ENCODE peak calls at places on chromosomes 3 and 15, in four cellular contexts. One of them, this sample, is unnamed.
A peak's percentile ranks its signal among the peaks of the same experiment; 100 is the strongest.

GRCh38 chr3:48716982-48717746 is at the start of gene IP6K2:
- DNase-seq in heart right ventricle: peak; percentile 99
- DNase-seq in cardiac fibroblast: peak; percentile 97
- DNase-seq in adrenal gland: peak; percentile 99
- DNase-seq in this sample: peak; percentile 96

GRCh38 chr3:109050591-109051167 is 67.3 kb downstream of the MORC1 start:
- DNase-seq in cardiac fibroblast: peak; percentile 39
- DNase-seq in adrenal gland: peak; percentile 20
- DNase-seq in heart right ventricle: no peak
- DNase-seq in this sample: no peak

GRCh38 chr3:149340310-149340933 is 7.0 kb upstream of the TM4SF18 start:
- DNase-seq in heart right ventricle: no peak
- DNase-seq in adrenal gland: no peak
- DNase-seq in cardiac fibroblast: peak; percentile 82
- DNase-seq in this sample: peak; percentile 25

GRCh38 chr15:51908312-51908711 is 63.3 kb downstream of the LEO1 start:
- DNase-seq in cardiac fibroblast: peak; percentile 40
- DNase-seq in adrenal gland: no peak
- DNase-seq in heart right ventricle: no peak
- DNase-seq in this sample: no peak

GRCh38 chr15:72117698-72118399 is at the start of gene MYO9A:
- DNase-seq in heart right ventricle: peak; percentile 98
- DNase-seq in adrenal gland: peak; percentile 99
- DNase-seq in cardiac fibroblast: peak; percentile 99
- DNase-seq in this sample: peak; percentile 97

GRCh38 chr3:98022978-98023820 is 11.9 kb downstream of the GABRR3 start:
- DNase-seq in adrenal gland: peak; percentile 91
- DNase-seq in cardiac fibroblast: peak; percentile 84
- DNase-seq in heart right ventricle: peak; percentile 88
- DNase-seq in this sample: peak; percentile 63

GRCh38 chr3:31288641-31289100 is 244.1 kb upstream of the STT3B start:
- DNase-seq in heart right ventricle: peak; percentile 13
- DNase-seq in adrenal gland: peak; percentile 76
- DNase-seq in cardiac fibroblast: peak; percentile 66
- DNase-seq in this sample: peak; percentile 25

GRCh38 chr3:4065080-4065479 is 238.1 kb upstream of the SETMAR start:
- DNase-seq in adrenal gland: no peak
- DNase-seq in cardiac fibroblast: no peak
- DNase-seq in heart right ventricle: no peak
- DNase-seq in this sample: no peak

GRCh38 chr3:77081240-77081661 is 41.4 kb downstream of the ROBO2 start:
- DNase-seq in cardiac fibroblast: peak; percentile 4
- DNase-seq in adrenal gland: no peak
- DNase-seq in heart right ventricle: peak; percentile 14
- DNase-seq in this sample: no peak

GRCh38 chr15:68232937-68233336 is 3.4 kb upstream of the CLN6 start:
- DNase-seq in adrenal gland: no peak
- DNase-seq in cardiac fibroblast: no peak
- DNase-seq in heart right ventricle: no peak
- DNase-seq in this sample: no peak

GRCh38 chr3:46845860-46846623 is 17.2 kb downstream of the MYL3 start:
- DNase-seq in adrenal gland: peak; percentile 79
- DNase-seq in cardiac fibroblast: peak; percentile 57
- DNase-seq in heart right ventricle: peak; percentile 68
- DNase-seq in this sample: peak; percentile 82

GRCh38 chr3:57597973-57598351 is 818 bp upstream of the ARF4 start:
- DNase-seq in adrenal gland: peak; percentile 56
- DNase-seq in heart right ventricle: no peak
- DNase-seq in cardiac fibroblast: no peak
- DNase-seq in this sample: no peak

GRCh38 chr15:59491062-59491461 is 53.1 kb downstream of the FAM81A start:
- DNase-seq in heart right ventricle: peak; percentile 5
- DNase-seq in cardiac fibroblast: no peak
- DNase-seq in adrenal gland: no peak
- DNase-seq in this sample: no peak

DNA sequence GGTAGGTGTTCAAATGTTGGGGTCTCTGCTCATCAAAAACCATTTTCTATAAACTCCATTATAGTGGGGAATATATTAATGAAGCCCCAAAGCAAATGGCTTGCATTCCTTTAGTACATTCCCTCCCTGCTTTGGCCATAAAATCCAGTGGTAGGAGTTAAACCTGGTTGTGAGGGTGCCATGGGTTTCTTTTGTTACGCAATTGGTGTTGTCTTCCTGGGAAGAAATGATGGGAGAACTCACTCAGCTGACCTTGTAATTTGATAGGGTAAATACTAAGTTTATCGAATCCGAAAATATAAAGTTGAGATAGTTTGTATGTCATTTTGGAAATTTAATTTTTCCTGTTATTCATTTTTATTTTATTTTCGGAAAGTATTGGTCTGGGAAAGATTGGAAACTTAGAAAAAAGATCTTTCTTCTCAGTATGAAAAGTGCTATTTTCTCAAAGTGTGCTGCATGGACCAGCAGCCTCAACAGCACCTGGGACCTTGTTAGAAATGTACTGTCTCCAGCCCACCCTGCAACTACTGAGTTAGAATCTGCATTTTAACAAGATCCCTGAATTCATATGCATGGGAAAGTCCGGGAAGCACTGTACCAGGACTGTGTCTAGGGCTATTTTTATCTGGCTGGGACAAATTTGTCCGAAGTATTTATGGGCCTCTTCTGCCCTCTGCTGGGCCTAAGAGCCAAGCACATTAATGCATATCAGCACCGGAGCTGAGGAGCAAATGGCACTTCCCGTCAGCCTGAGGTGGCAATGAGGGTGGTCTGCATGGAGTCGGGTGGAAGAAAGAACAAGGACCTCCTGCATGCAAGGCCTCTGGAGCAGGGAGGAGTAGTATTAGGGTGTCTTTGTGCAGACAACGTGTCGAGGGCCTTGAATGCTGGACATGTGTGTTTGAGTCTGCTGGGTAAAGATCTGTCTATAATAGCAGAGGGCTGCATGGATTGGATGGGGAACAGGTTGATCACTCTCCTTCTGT is 54.7 kb downstream of the FAM81A start:
- DNase-seq in adrenal gland: peak; percentile 53
- DNase-seq in cardiac fibroblast: peak; percentile 83
- DNase-seq in heart right ventricle: peak; percentile 71
- DNase-seq in this sample: peak; percentile 64
- H3K4me3 ChIP-seq in adrenal gland: no peak overlapping the region
- H3K4me3 ChIP-seq in cardiac fibroblast: no peak overlapping the region
- H3K4me3 ChIP-seq in heart right ventricle: no peak overlapping the region
- H3K4me3 ChIP-seq in this sample: no peak overlapping the region

GRCh38 chr3:12004741-12005513 is 739 bp downstream of the SYN2 start:
- DNase-seq in heart right ventricle: no peak
- DNase-seq in cardiac fibroblast: no peak
- DNase-seq in adrenal gland: no peak
- DNase-seq in this sample: no peak
- H3K4me3 ChIP-seq in heart right ventricle: no peak overlapping the region
- H3K4me3 ChIP-seq in cardiac fibroblast: no peak overlapping the region
- H3K4me3 ChIP-seq in adrenal gland: no peak overlapping the region
- H3K4me3 ChIP-seq in this sample: no peak overlapping the region

GRCh38 chr3:65411367-65411766 is 627.4 kb downstream of the MAGI1 start:
- DNase-seq in adrenal gland: no peak
- DNase-seq in heart right ventricle: no peak
- DNase-seq in cardiac fibroblast: no peak
- DNase-seq in this sample: no peak
- H3K4me3 ChIP-seq in adrenal gland: no peak overlapping the region
- H3K4me3 ChIP-seq in heart right ventricle: no peak overlapping the region
- H3K4me3 ChIP-seq in cardiac fibroblast: no peak overlapping the region
- H3K4me3 ChIP-seq in this sample: no peak overlapping the region

GRCh38 chr3:42120866-42121265 is 29.7 kb downstream of the TRAK1 start:
- DNase-seq in heart right ventricle: no peak
- DNase-seq in cardiac fibroblast: peak; percentile 59
- DNase-seq in adrenal gland: no peak
- DNase-seq in this sample: peak; percentile 36

GRCh38 chr3:42122261-42123011 is 31.3 kb downstream of the TRAK1 start:
- DNase-seq in heart right ventricle: no peak
- DNase-seq in cardiac fibroblast: no peak
- DNase-seq in adrenal gland: no peak
- DNase-seq in this sample: peak; percentile 72

GRCh38 chr3:42123824-42124500 is 32.8 kb downstream of the TRAK1 start:
- DNase-seq in heart right ventricle: no peak
- DNase-seq in cardiac fibroblast: no peak
- DNase-seq in adrenal gland: no peak
- DNase-seq in this sample: no peak

GRCh38 chr3:42119558-42120355 is 28.6 kb downstream of the TRAK1 start:
- DNase-seq in cardiac fibroblast: peak; percentile 21
- DNase-seq in heart right ventricle: no peak
- DNase-seq in adrenal gland: no peak
- DNase-seq in this sample: no peak

GRCh38 chr3:42123012-42123581 is 31.9 kb downstream of the TRAK1 start:
- DNase-seq in adrenal gland: no peak
- DNase-seq in heart right ventricle: peak; percentile 25
- DNase-seq in cardiac fibroblast: peak; percentile 84
- DNase-seq in this sample: peak; percentile 45
- H3K4me3 ChIP-seq in adrenal gland: no peak overlapping the region
- H3K4me3 ChIP-seq in heart right ventricle: no peak overlapping the region
- H3K4me3 ChIP-seq in cardiac fibroblast: no peak overlapping the region
- H3K4me3 ChIP-seq in this sample: no peak overlapping the region

GRCh38 chr15:83068054-83068453 is 1.0 kb upstream of the BTBD1 start:
- DNase-seq in heart right ventricle: no peak
- DNase-seq in adrenal gland: no peak
- DNase-seq in cardiac fibroblast: no peak
- DNase-seq in this sample: no peak
- H3K4me3 ChIP-seq in heart right ventricle: no peak overlapping the region
- H3K4me3 ChIP-seq in adrenal gland: no peak overlapping the region
- H3K4me3 ChIP-seq in cardiac fibroblast: no peak overlapping the region
- H3K4me3 ChIP-seq in this sample: no peak overlapping the region

GRCh38 chr15:90376789-90377188 is 11.3 kb upstream of the IQGAP1 start:
- DNase-seq in adrenal gland: no peak
- DNase-seq in cardiac fibroblast: no peak
- DNase-seq in heart right ventricle: peak; percentile 32
- DNase-seq in this sample: no peak
- H3K4me3 ChIP-seq in adrenal gland: no peak overlapping the region
- H3K4me3 ChIP-seq in cardiac fibroblast: no peak overlapping the region
- H3K4me3 ChIP-seq in heart right ventricle: no peak overlapping the region
- H3K4me3 ChIP-seq in this sample: no peak overlapping the region

GRCh38 chr3:16810593-16811367 is 74.0 kb upstream of the PLCL2 start:
- DNase-seq in cardiac fibroblast: no peak
- DNase-seq in adrenal gland: no peak
- DNase-seq in heart right ventricle: no peak
- DNase-seq in this sample: no peak
- H3K4me3 ChIP-seq in cardiac fibroblast: no peak overlapping the region
- H3K4me3 ChIP-seq in adrenal gland: no peak overlapping the region
- H3K4me3 ChIP-seq in heart right ventricle: no peak overlapping the region
- H3K4me3 ChIP-seq in this sample: no peak overlapping the region

This sample was measured in AG10803.